ENCODE peak calls at places on chromosomes 4 and X, in nine cellular contexts. E is tibial nerve, B is body of pancreas, L is breast epithelium, J is Peyer's patch, P is uterus, M is prostate gland, F is spleen, R is IMR-90. S is an unnamed sample. For H3K36me3, the result is how much of the 10 kb centered on the place peaks cover.

GRCh38 chr4:56871357-56871993 is 36.2 kb upstream of the REST start:
- DNase-seq in J (no peak), F (no peak), P (no peak), M (no peak), E (no peak), L (no peak), B (no peak), R (no peak), S (no peak)

GRCh38 chr4:4865705-4866123 is 6.2 kb downstream of the MSX1 start:
- DNase-seq in E (no peak), F (no peak), B (no peak), P (no peak), L (no peak), R (no peak), J (no peak), M (no peak), S (no peak)

GRCh38 chrX:55127692-55128091 is 38.9 kb downstream of the PAGE2 start:
- DNase-seq in P (no peak), L (no peak), M (no peak), R (no peak), E (no peak), F (no peak), J (no peak), B (no peak), S (no peak)

GRCh38 chr4:6415306-6415705 is 57.1 kb downstream of the PPP2R2C start:
- DNase-seq in R (no peak), J (no peak), F (no peak), E (no peak), B (no peak), L (no peak), M (no peak), P (no peak), S (no peak)

GRCh38 chr4:156998500-156999174 is 27.0 kb upstream of the PDGFC start:
- DNase-seq in L (no peak), P (no peak), J (no peak), M (no peak), F (no peak), E (no peak), B (peak), R (no peak), S (no peak)

GRCh38 chrX:50107470-50107869 is 93.3 kb downstream of the AKAP4 start:
- DNase-seq in M (no peak), R (no peak), E (no peak), P (no peak), L (no peak), B (no peak), J (no peak), F (no peak), S (no peak)

GRCh38 chrX:125090046-125090445 is 229.6 kb upstream of the TEX13C start:
- DNase-seq in J (no peak), P (no peak), L (no peak), F (no peak), B (no peak), E (no peak), R (no peak), M (no peak), S (no peak)

GRCh38 chr4:111066887-111067286 is 444.0 kb upstream of the PITX2 start:
- DNase-seq in M (no peak), J (no peak), F (no peak), L (no peak), B (no peak), P (no peak), E (no peak), R (peak), S (no peak)

GRCh38 chr4:23016981-23017380 is 324.2 kb downstream of the GBA3 start:
- DNase-seq in R (no peak), E (no peak), L (no peak), J (no peak), M (no peak), B (no peak), P (no peak), F (no peak), S (no peak)

GRCh38 chr4:155809835-155810234 is 51.0 kb downstream of the GUCY1B1 start:
- DNase-seq in M (no peak), R (peak), P (no peak), E (peak), B (no peak), F (no peak), L (no peak), J (no peak), S (no peak)

GRCh38 chr4:78659264-78659663 is 107.7 kb downstream of the ANXA3 start:
- DNase-seq in B (no peak), R (no peak), J (no peak), P (no peak), F (no peak), M (no peak), L (no peak), E (no peak), S (no peak)

GRCh38 chr4:123741906-123742305 is 345.3 kb downstream of the SPRY1 start:
- DNase-seq in F (no peak), B (no peak), J (no peak), E (no peak), M (no peak), P (no peak), R (peak), L (no peak), S (no peak)

GRCh38 chr4:67727124-67727850 is 26.3 kb upstream of the UBA6 start:
- DNase-seq in R (peak), B (no peak), F (no peak), P (no peak), J (no peak), L (no peak), M (no peak), E (no peak), S (no peak)

GRCh38 chr4:130257271-130257670 is 1161.3 kb downstream of the C4orf33 start:
- DNase-seq in F (no peak), B (no peak), E (no peak), L (no peak), J (no peak), M (no peak), P (no peak), R (peak), S (no peak)

GRCh38 chr4:69823481-69824186 is 36.3 kb downstream of the SULT1E1 start:
- DNase-seq in F (peak), B (peak), M (no peak), R (peak), J (peak), E (no peak), L (no peak), P (no peak), S (no peak)

GRCh38 chr4:98573791-98574190 is 84.6 kb downstream of the TSPAN5 start:
- DNase-seq in B (no peak), P (no peak), L (no peak), R (no peak), J (no peak), E (no peak), M (no peak), F (no peak), S (no peak)

GRCh38 chrX:68929332-68930150 is 100.7 kb downstream of the EFNB1 start:
- DNase-seq in B (peak), J (no peak), R (peak), E (no peak), F (peak), M (peak), L (no peak), P (peak), S (peak)

GRCh38 chr4:77960367-77960766 is 96.8 kb upstream of the FRAS1 start:
- DNase-seq in J (no peak), R (no peak), E (no peak), F (no peak), M (no peak), P (no peak), B (no peak), L (no peak), S (no peak)

GRCh38 chr4:7772708-7773385 is 166.8 kb downstream of the AFAP1 start:
- DNase-seq in J (peak), F (peak), R (no peak), P (peak), E (peak), B (peak), M (no peak), L (peak), S (no peak)

GRCh38 chr4:13597604-13598003 is 29.9 kb downstream of the BOD1L1 start:
- DNase-seq in F (no peak), L (no peak), R (peak), J (no peak), M (no peak), P (no peak), B (no peak), E (no peak), S (no peak)

GRCh38 chr4:77145806-77146425 is 11.1 kb upstream of the CCNG2 start:
- DNase-seq in J (no peak), R (no peak), B (no peak), F (no peak), M (peak), P (no peak), E (no peak), L (no peak), S (no peak)

GRCh38 chrX:7215842-7216241 is 67.9 kb upstream of the PUDP start:
- DNase-seq in F (no peak), B (no peak), J (no peak), P (no peak), R (peak), M (no peak), L (no peak), E (no peak), S (no peak)

GRCh38 chr4:140252144-140252741 is 98.3 kb upstream of the MAML3 start:
- DNase-seq in P (peak), R (no peak), M (peak), E (no peak), J (peak), F (no peak), B (peak), L (no peak), S (no peak)

DNA sequence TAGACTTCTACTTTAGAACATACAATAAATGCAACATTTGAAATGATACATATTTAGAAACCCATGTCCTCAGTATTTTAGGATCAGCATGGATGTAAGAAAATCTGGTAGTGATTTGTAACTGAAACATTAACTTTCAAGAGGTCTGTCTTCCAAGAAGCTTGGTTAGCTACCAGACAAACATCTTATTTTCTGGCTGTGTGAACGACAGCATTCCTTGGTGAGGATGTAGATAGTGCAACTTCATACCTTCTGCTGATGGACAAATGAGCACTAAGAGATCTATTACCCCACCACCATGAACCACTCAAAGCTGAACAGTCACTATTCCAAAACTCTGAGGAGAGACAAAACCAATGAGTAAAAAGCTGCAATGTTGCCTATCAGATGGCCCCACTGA is 212.7 kb downstream of the FBXW7 start:
- DNase-seq in J (no peak), M (no peak), P (no peak), E (no peak), F (no peak), R (no peak), B (no peak), L (no peak), S (no peak)
- H3K36me3 ChIP-seq in J (under half), M (under half), P (under half), E (under half), F (under half), R (under half), B (under half), L (under half), S (under half)

GRCh38 chr4:128305942-128306341 is 18.3 kb upstream of the PGRMC2 start:
- DNase-seq in J (no peak), E (no peak), B (no peak), M (no peak), F (no peak), P (no peak), R (no peak), L (no peak), S (no peak)

GRCh38 chr4:128302775-128303174 is 15.2 kb upstream of the PGRMC2 start:
- DNase-seq in L (no peak), B (no peak), E (no peak), J (no peak), M (no peak), R (no peak), P (no peak), F (no peak), S (no peak)

GRCh38 chr4:128306992-128307581 is 19.5 kb upstream of the PGRMC2 start:
- DNase-seq in R (no peak), F (no peak), P (no peak), L (no peak), J (no peak), B (peak), M (no peak), E (no peak), S (no peak)

GRCh38 chr4:128301979-128302378 is 14.4 kb upstream of the PGRMC2 start:
- DNase-seq in R (no peak), J (no peak), B (no peak), P (no peak), F (no peak), E (no peak), M (no peak), L (no peak), S (no peak)

DNA sequence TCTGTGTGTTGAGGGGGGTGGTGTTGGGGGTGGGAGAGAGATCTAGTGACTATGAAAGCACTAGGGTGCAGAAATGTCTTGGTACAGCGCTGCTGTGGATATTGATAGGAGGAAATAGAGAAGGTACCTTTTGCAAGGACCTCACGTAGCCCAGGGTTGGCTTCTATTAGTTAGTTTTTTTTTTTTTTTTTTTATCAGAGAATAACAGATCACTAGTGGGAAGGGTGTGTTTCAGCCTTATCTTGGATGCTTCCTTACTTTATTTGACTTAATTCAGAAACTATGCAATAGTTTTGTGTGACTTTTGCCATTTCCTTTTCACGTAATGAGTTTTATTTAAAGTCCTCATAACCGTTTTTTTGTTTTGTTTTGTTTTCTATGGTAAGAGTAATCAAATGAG is 16.4 kb upstream of the PGRMC2 start:
- DNase-seq in B (no peak), F (no peak), L (no peak), M (no peak), R (no peak), P (no peak), E (no peak), J (no peak), S (no peak)
- TF ChIP-seq POLR2A in B (no peak), F (no peak), L (no peak), M (no peak), R (no peak), P (no peak), E (no peak), J (no peak), S (no peak)

GRCh38 chr4:62474802-62475201 is 1274.7 kb downstream of the ADGRL3 start:
- DNase-seq in R (no peak), F (no peak), B (no peak), L (no peak), P (no peak), J (no peak), M (no peak), E (no peak), S (no peak)

GRCh38 chr4:62470020-62470419 is 1269.9 kb downstream of the ADGRL3 start:
- DNase-seq in P (no peak), M (no peak), E (no peak), L (no peak), J (no peak), F (no peak), R (no peak), B (no peak), S (no peak)

DNA sequence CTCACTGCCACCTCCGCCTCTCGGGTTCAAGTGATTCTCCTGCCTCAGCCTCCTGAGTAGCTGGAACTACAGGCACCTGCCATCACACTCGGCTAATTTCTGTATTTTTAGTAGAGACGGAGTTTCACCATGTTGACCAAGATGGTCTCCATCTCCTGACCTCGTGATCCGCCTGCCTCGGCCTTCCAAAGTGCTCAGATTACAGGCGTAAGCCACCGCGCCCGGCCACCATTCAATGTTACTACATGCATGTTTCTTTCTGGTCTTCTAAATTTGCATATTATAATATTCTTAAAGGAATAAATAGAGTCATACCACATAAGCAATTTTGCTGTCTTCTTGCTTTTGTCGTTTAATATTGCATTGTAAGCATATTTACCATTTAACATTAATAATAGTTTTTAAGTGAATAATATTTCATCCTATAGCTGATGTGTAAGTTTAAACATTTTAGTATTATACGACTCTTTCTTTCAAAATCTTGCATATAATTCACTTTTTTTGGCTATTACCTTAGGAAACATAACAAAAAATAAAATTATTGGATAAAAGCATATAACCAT is 1270.4 kb downstream of the ADGRL3 start:
- DNase-seq in P (no peak), F (no peak), E (no peak), R (no peak), L (no peak), M (no peak), J (no peak), B (no peak), S (no peak)
- H3K4me3 ChIP-seq in P (no peak), F (no peak), E (no peak), R (no peak), L (no peak), M (no peak), J (no peak), B (no peak), S (no peak)

GRCh38 chr4:183268556-183268955 is 51.5 kb downstream of the CLDN22 start:
- DNase-seq in J (no peak), L (no peak), R (no peak), F (no peak), B (no peak), M (no peak), P (no peak), E (no peak), S (no peak)
- H3K36me3 ChIP-seq in J (under half), L (under half), R (under half), F (under half), B (under half), M (under half), P (under half), E (half or more), S (under half)

GRCh38 chrX:101390664-101391525 is at the start of gene RPL36A:
- DNase-seq in F (peak), E (peak), P (peak), B (peak), R (peak), J (peak), M (peak), L (peak), S (peak)
- TF ChIP-seq POLR2A in F (peak), E (peak), P (peak), B (peak), R (peak), J (peak), M (peak), L (peak), S (peak)